ENCODE peak calls at places on chromosomes 3 and 15, in ten cellular contexts. One of them, this sample, is unnamed.

GRCh38 chr3:52194541-52195296 is 3.2 kb upstream of the ALAS1 start:
- DNase-seq in A673: no peak
- DNase-seq in HCT116: no peak
- DNase-seq in foreskin fibroblast: no peak
- DNase-seq in cardiac muscle cell: peak; percentile 31
- DNase-seq in CD8-positive, alpha-beta T cell: no peak
- DNase-seq in cardiac fibroblast: no peak
- DNase-seq in pancreas: no peak
- DNase-seq in psoas muscle: peak; percentile 33
- DNase-seq in HepG2: no peak
- DNase-seq in this sample: no peak

GRCh38 chr3:13408890-13409289 is 11.2 kb downstream of the NUP210 start:
- DNase-seq in HepG2: no peak
- DNase-seq in CD8-positive, alpha-beta T cell: no peak
- DNase-seq in cardiac fibroblast: no peak
- DNase-seq in cardiac muscle cell: no peak
- DNase-seq in psoas muscle: no peak
- DNase-seq in HCT116: no peak
- DNase-seq in A673: no peak
- DNase-seq in foreskin fibroblast: no peak
- DNase-seq in pancreas: no peak
- DNase-seq in this sample: no peak

GRCh38 chr15:77608774-77609173 is 23.9 kb downstream of the LINGO1 start:
- DNase-seq in HCT116: no peak
- DNase-seq in cardiac muscle cell: no peak
- DNase-seq in pancreas: no peak
- DNase-seq in cardiac fibroblast: no peak
- DNase-seq in A673: no peak
- DNase-seq in HepG2: no peak
- DNase-seq in foreskin fibroblast: peak; percentile 22
- DNase-seq in psoas muscle: no peak
- DNase-seq in CD8-positive, alpha-beta T cell: no peak
- DNase-seq in this sample: no peak

GRCh38 chr15:99511529-99511864 is 54.3 kb upstream of the MEF2A start:
- DNase-seq in cardiac muscle cell: no peak
- DNase-seq in HCT116: no peak
- DNase-seq in cardiac fibroblast: peak; percentile 50
- DNase-seq in CD8-positive, alpha-beta T cell: no peak
- DNase-seq in foreskin fibroblast: peak; percentile 58
- DNase-seq in pancreas: no peak
- DNase-seq in HepG2: no peak
- DNase-seq in psoas muscle: no peak
- DNase-seq in A673: no peak
- DNase-seq in this sample: no peak

GRCh38 chr3:25365636-25366035 is 62.4 kb upstream of the RARB start:
- DNase-seq in psoas muscle: no peak
- DNase-seq in CD8-positive, alpha-beta T cell: no peak
- DNase-seq in pancreas: no peak
- DNase-seq in cardiac muscle cell: no peak
- DNase-seq in HepG2: no peak
- DNase-seq in cardiac fibroblast: no peak
- DNase-seq in HCT116: no peak
- DNase-seq in foreskin fibroblast: no peak
- DNase-seq in A673: no peak
- DNase-seq in this sample: no peak

GRCh38 chr3:55906896-55907295 is 419.8 kb upstream of the WNT5A start:
- DNase-seq in A673: no peak
- DNase-seq in cardiac muscle cell: no peak
- DNase-seq in cardiac fibroblast: no peak
- DNase-seq in HCT116: no peak
- DNase-seq in CD8-positive, alpha-beta T cell: no peak
- DNase-seq in pancreas: no peak
- DNase-seq in psoas muscle: no peak
- DNase-seq in HepG2: no peak
- DNase-seq in foreskin fibroblast: no peak
- DNase-seq in this sample: no peak

GRCh38 chr3:127718244-127718915 is 45.6 kb downstream of the ABTB1 start:
- DNase-seq in pancreas: no peak
- DNase-seq in A673: no peak
- DNase-seq in HCT116: no peak
- DNase-seq in foreskin fibroblast: no peak
- DNase-seq in HepG2: no peak
- DNase-seq in psoas muscle: no peak
- DNase-seq in cardiac muscle cell: no peak
- DNase-seq in cardiac fibroblast: no peak
- DNase-seq in CD8-positive, alpha-beta T cell: no peak
- DNase-seq in this sample: no peak

GRCh38 chr15:73593278-73594074 is 39.7 kb downstream of the NPTN start:
- DNase-seq in HepG2: no peak
- DNase-seq in foreskin fibroblast: no peak
- DNase-seq in psoas muscle: no peak
- DNase-seq in A673: peak; percentile 31
- DNase-seq in cardiac muscle cell: no peak
- DNase-seq in HCT116: no peak
- DNase-seq in cardiac fibroblast: peak; percentile 49
- DNase-seq in CD8-positive, alpha-beta T cell: no peak
- DNase-seq in pancreas: peak; percentile 41
- DNase-seq in this sample: no peak

GRCh38 chr3:72485649-72486048 is 362.6 kb downstream of the SHQ1 start:
- DNase-seq in foreskin fibroblast: no peak
- DNase-seq in CD8-positive, alpha-beta T cell: no peak
- DNase-seq in HepG2: no peak
- DNase-seq in pancreas: no peak
- DNase-seq in A673: no peak
- DNase-seq in cardiac muscle cell: no peak
- DNase-seq in HCT116: no peak
- DNase-seq in cardiac fibroblast: no peak
- DNase-seq in psoas muscle: peak; percentile 20
- DNase-seq in this sample: no peak

GRCh38 chr15:89725064-89725463 is 26.0 kb downstream of the MESP1 start:
- DNase-seq in A673: no peak
- DNase-seq in cardiac muscle cell: no peak
- DNase-seq in foreskin fibroblast: no peak
- DNase-seq in HCT116: no peak
- DNase-seq in cardiac fibroblast: no peak
- DNase-seq in pancreas: no peak
- DNase-seq in psoas muscle: no peak
- DNase-seq in CD8-positive, alpha-beta T cell: no peak
- DNase-seq in HepG2: no peak
- DNase-seq in this sample: no peak

DNA sequence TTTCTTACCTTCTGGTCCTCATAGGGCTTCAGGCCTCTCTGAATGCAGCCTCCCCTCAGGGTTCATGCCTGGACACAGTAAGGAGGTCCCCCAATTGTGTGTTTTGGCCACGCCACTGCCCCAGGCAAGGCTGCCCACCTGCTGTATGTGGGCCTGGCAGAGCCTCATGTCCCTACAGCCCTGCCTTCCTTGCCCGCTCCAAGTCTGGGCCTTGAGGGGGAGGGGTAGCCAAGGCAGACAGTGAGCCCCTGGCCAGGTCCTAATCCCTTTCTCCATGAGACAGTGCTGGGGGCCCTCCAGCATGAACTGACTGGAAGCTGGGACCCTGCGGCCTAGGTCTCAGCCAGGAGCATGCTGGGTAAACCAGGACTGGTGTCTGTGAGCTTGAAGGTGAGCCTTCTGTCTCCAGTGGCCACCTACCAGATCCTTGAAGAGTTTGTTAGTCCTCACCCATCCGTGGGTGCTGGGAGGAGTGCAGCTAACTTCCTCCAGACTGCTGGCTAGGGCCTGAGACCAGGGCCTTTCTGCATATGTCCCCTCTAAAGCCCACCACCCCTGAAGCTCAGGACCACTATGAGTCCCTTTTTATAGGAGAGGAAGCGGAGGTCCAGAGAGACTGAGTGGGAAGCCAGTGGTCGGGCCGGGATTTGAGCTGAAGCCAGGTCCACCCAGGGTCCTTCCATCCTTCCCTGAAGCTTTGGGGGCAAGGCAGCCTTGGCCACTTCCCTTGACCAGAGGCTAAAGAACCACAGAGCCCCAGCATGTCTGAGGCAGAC is 8.7 kb downstream of the ZBTB47 start:
- DNase-seq in cardiac muscle cell: no peak
- DNase-seq in A673: no peak
- DNase-seq in foreskin fibroblast: no peak
- DNase-seq in psoas muscle: no peak
- DNase-seq in HCT116: no peak
- DNase-seq in pancreas: no peak
- DNase-seq in HepG2: no peak
- DNase-seq in CD8-positive, alpha-beta T cell: no peak
- DNase-seq in cardiac fibroblast: no peak
- DNase-seq in this sample: no peak
- TF ChIP-seq CTCF in cardiac muscle cell: no peak
- TF ChIP-seq CTCF in A673: no peak
- TF ChIP-seq CTCF in foreskin fibroblast: no peak
- TF ChIP-seq CTCF in psoas muscle: no peak
- TF ChIP-seq CTCF in HCT116: no peak
- TF ChIP-seq CTCF in pancreas: no peak
- TF ChIP-seq CTCF in HepG2: no peak
- TF ChIP-seq CTCF in CD8-positive, alpha-beta T cell: no peak
- TF ChIP-seq CTCF in cardiac fibroblast: no peak
- TF ChIP-seq CTCF in this sample: no peak

GRCh38 chr15:97972366-97972765 is 11.9 kb downstream of the ARRDC4 start:
- DNase-seq in cardiac fibroblast: no peak
- DNase-seq in foreskin fibroblast: no peak
- DNase-seq in CD8-positive, alpha-beta T cell: no peak
- DNase-seq in HepG2: no peak
- DNase-seq in psoas muscle: no peak
- DNase-seq in pancreas: no peak
- DNase-seq in cardiac muscle cell: no peak
- DNase-seq in A673: no peak
- DNase-seq in HCT116: no peak
- DNase-seq in this sample: peak; percentile 37

GRCh38 chr15:97963779-97964178 is 3.3 kb downstream of the ARRDC4 start:
- DNase-seq in foreskin fibroblast: no peak
- DNase-seq in cardiac fibroblast: no peak
- DNase-seq in HCT116: no peak
- DNase-seq in cardiac muscle cell: no peak
- DNase-seq in pancreas: no peak
- DNase-seq in CD8-positive, alpha-beta T cell: no peak
- DNase-seq in A673: no peak
- DNase-seq in HepG2: no peak
- DNase-seq in psoas muscle: no peak
- DNase-seq in this sample: no peak

GRCh38 chr15:97962263-97962662 is 1.8 kb downstream of the ARRDC4 start:
- DNase-seq in HCT116: no peak
- DNase-seq in pancreas: no peak
- DNase-seq in cardiac fibroblast: no peak
- DNase-seq in cardiac muscle cell: no peak
- DNase-seq in HepG2: peak; percentile 35
- DNase-seq in foreskin fibroblast: no peak
- DNase-seq in psoas muscle: no peak
- DNase-seq in CD8-positive, alpha-beta T cell: no peak
- DNase-seq in A673: no peak
- DNase-seq in this sample: no peak

GRCh38 chr15:97968380-97968779 is 7.9 kb downstream of the ARRDC4 start:
- DNase-seq in cardiac muscle cell: no peak
- DNase-seq in HCT116: no peak
- DNase-seq in cardiac fibroblast: peak; percentile 61
- DNase-seq in HepG2: no peak
- DNase-seq in foreskin fibroblast: peak; percentile 89
- DNase-seq in A673: peak; percentile 14
- DNase-seq in CD8-positive, alpha-beta T cell: no peak
- DNase-seq in psoas muscle: no peak
- DNase-seq in pancreas: no peak
- DNase-seq in this sample: peak; percentile 52

DNA sequence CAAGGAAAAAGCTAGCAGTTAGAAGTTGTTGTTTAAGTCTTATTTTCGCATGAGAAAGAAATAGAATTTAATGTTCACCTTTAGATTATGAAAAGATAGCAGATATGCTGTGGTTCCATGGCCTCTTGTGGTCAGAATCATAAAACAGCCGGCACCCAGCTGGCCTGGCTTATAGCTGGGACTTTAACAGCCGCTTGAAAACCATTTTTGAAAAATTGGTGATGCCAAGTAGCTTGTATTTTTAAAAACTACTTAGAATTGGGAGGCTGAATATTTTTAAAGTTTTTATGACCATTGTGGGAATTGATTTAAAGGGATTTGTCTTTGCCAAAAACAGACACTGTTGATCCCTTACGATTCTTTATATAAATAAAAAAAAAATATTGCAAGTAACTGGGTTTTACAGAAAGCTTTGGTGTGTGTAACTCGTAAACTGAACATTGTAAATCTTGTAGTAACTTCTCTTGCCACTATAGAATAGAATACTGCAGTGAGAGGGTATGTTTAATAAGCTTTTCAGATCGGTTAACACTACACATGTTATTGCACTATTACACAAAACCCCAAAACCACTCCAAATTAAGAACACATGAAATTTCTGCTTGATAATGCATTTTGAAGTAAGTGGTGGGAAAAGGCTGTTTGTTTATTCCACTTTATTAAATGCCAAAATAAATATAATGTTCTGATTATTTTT is 6.6 kb downstream of the ARRDC4 start:
- DNase-seq in A673: no peak
- DNase-seq in psoas muscle: no peak
- DNase-seq in HepG2: no peak
- DNase-seq in cardiac fibroblast: no peak
- DNase-seq in CD8-positive, alpha-beta T cell: no peak
- DNase-seq in foreskin fibroblast: peak; percentile 56
- DNase-seq in HCT116: no peak
- DNase-seq in pancreas: no peak
- DNase-seq in cardiac muscle cell: no peak
- DNase-seq in this sample: peak; percentile 53
- H3K4me3 ChIP-seq in A673: no peak overlapping the region
- H3K4me3 ChIP-seq in psoas muscle: no peak overlapping the region
- H3K4me3 ChIP-seq in HepG2: no peak overlapping the region
- H3K4me3 ChIP-seq in cardiac fibroblast: no peak overlapping the region
- H3K4me3 ChIP-seq in CD8-positive, alpha-beta T cell: no peak overlapping the region
- H3K4me3 ChIP-seq in foreskin fibroblast: no peak overlapping the region
- H3K4me3 ChIP-seq in HCT116: no peak overlapping the region
- H3K4me3 ChIP-seq in pancreas: no peak overlapping the region
- H3K4me3 ChIP-seq in cardiac muscle cell: no peak overlapping the region
- H3K4me3 ChIP-seq in this sample: no peak overlapping the region

GRCh38 chr15:97849183-97849582 is 111.3 kb upstream of the ARRDC4 start:
- DNase-seq in psoas muscle: no peak
- DNase-seq in HepG2: no peak
- DNase-seq in A673: no peak
- DNase-seq in CD8-positive, alpha-beta T cell: no peak
- DNase-seq in HCT116: no peak
- DNase-seq in cardiac muscle cell: no peak
- DNase-seq in foreskin fibroblast: no peak
- DNase-seq in pancreas: no peak
- DNase-seq in cardiac fibroblast: no peak
- DNase-seq in this sample: no peak
- TF ChIP-seq CTCF in psoas muscle: no peak
- TF ChIP-seq CTCF in HepG2: no peak
- TF ChIP-seq CTCF in A673: peak; percentile 33
- TF ChIP-seq CTCF in CD8-positive, alpha-beta T cell: no peak
- TF ChIP-seq CTCF in HCT116: no peak
- TF ChIP-seq CTCF in cardiac muscle cell: no peak
- TF ChIP-seq CTCF in foreskin fibroblast: no peak
- TF ChIP-seq CTCF in pancreas: no peak
- TF ChIP-seq CTCF in cardiac fibroblast: no peak
- TF ChIP-seq CTCF in this sample: peak; percentile 6

DNA sequence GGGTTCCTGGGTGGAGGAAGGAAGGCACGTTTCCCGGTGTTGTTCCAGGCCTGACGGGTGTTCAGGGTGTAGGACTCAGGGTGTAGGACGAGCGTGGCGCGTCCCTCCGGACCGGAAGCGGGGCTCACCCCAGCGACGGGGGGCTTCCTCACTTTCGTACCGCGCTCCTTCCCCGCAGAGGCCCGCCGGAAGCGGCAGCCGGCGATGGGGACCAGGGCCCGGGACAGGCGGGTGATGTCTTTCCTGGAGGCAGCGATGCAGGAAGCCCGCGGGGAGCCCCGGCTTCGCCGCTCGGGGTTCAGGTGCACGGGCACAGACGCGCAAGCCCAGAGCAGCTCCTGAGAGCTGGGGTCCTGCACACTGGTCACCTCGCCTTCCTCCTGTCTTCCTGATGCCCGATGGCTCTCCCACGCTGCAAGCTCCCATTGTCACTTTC is 13.4 kb downstream of the FOXL2NB start:
- DNase-seq in foreskin fibroblast: no peak
- DNase-seq in A673: no peak
- DNase-seq in cardiac fibroblast: no peak
- DNase-seq in cardiac muscle cell: no peak
- DNase-seq in psoas muscle: no peak
- DNase-seq in HepG2: no peak
- DNase-seq in pancreas: no peak
- DNase-seq in HCT116: no peak
- DNase-seq in CD8-positive, alpha-beta T cell: no peak
- DNase-seq in this sample: no peak
- H3K4me3 ChIP-seq in foreskin fibroblast: peak overlapping the region; percentile 17
- H3K4me3 ChIP-seq in A673: no peak overlapping the region
- H3K4me3 ChIP-seq in cardiac fibroblast: no peak overlapping the region
- H3K4me3 ChIP-seq in cardiac muscle cell: no peak overlapping the region
- H3K4me3 ChIP-seq in psoas muscle: no peak overlapping the region
- H3K4me3 ChIP-seq in HepG2: peak overlapping the region; percentile 23
- H3K4me3 ChIP-seq in pancreas: no peak overlapping the region
- H3K4me3 ChIP-seq in HCT116: no peak overlapping the region
- H3K4me3 ChIP-seq in CD8-positive, alpha-beta T cell: no peak overlapping the region
- H3K4me3 ChIP-seq in this sample: no peak overlapping the region

This sample was measured in HFF-Myc.